ENCODE peak calls at places on chromosomes 3 and 15, in nine cellular contexts. C is pons; D is hepatocyte; F is thyroid gland; R is suprapubic skin; I is ELR; Z is NCI-H2171 treated with DMSO at 0.1 percent for 48 hours; T is fibroblast of mammary gland; U is activated effector memory CD4-positive, alpha-beta T cell treated with Interleukin-2 at 50 U/mL for 16 hours. H is an unnamed sample.

GRCh38 chr3:134941820-134942219 is 146.8 kb downstream of the EPHB1 start:
- DNase-seq in T (no peak), I (no peak), D (no peak), Z (no peak), U (no peak), C (no peak), R (no peak), F (no peak), H (no peak)

GRCh38 chr3:45002680-45003079 is 23.4 kb upstream of the CLEC3B start:
- DNase-seq in I (no peak), C (no peak), U (no peak), F (no peak), T (no peak), D (no peak), R (no peak), Z (peak; percentile 19), H (no peak)

GRCh38 chr15:76903251-76903681 is 1.9 kb downstream of the SCAPER start:
- DNase-seq in C (peak; percentile 49), Z (peak; percentile 23), R (no peak), I (peak; percentile 61), T (peak; percentile 51), D (peak; percentile 36), F (no peak), U (no peak), H (no peak)

GRCh38 chr3:52401551-52401950 is 43.4 kb downstream of the SEMA3G start:
- DNase-seq in U (no peak), F (no peak), I (no peak), D (no peak), T (no peak), R (no peak), Z (no peak), C (no peak), H (no peak)

GRCh38 chr15:91863621-91864255 is 10.2 kb downstream of the SLCO3A1 start:
- DNase-seq in T (no peak), Z (peak; percentile 14), D (no peak), I (no peak), R (no peak), U (no peak), C (no peak), F (no peak), H (no peak)

GRCh38 chr15:84734794-84735479 is 13.5 kb upstream of the ZNF592 start:
- DNase-seq in T (no peak), U (peak; percentile 55), R (no peak), C (peak; percentile 61), F (peak; percentile 80), D (peak; percentile 93), Z (peak; percentile 32), I (peak; percentile 44), H (peak; percentile 68)

GRCh38 chr3:99901200-99901926 is 83.7 kb downstream of the CMSS1 start:
- DNase-seq in U (no peak), F (no peak), R (no peak), C (no peak), Z (peak; percentile 13), I (peak; percentile 98), T (peak; percentile 92), D (peak; percentile 33), H (no peak)

GRCh38 chr3:192188218-192188835 is 539.0 kb downstream of the FGF12 start:
- DNase-seq in D (peak; percentile 81), U (no peak), Z (peak; percentile 61), I (peak; percentile 65), C (peak; percentile 52), F (peak; percentile 77), R (no peak), T (peak; percentile 55), H (peak; percentile 80)

GRCh38 chr3:108183178-108183577 is 39.0 kb downstream of the IFT57 start:
- DNase-seq in T (peak; percentile 60), C (no peak), Z (no peak), D (no peak), R (no peak), U (no peak), F (no peak), I (peak; percentile 71), H (no peak)

GRCh38 chr15:36608166-36608565 is 28.7 kb downstream of the CDIN1 start:
- DNase-seq in F (no peak), T (no peak), I (peak; percentile 58), C (no peak), R (no peak), Z (no peak), U (no peak), D (no peak), H (no peak)

GRCh38 chr15:61396235-61396927 is 167.3 kb upstream of the RORA start:
- DNase-seq in U (no peak), C (no peak), T (peak; percentile 3), Z (no peak), D (no peak), I (no peak), R (no peak), F (no peak), H (no peak)

GRCh38 chr3:5376761-5377160 is 189.3 kb downstream of the EDEM1 start:
- DNase-seq in U (no peak), T (no peak), R (no peak), F (no peak), D (peak; percentile 84), I (no peak), Z (no peak), C (no peak), H (no peak)

GRCh38 chr3:71581981-71582611 is 1.4 kb downstream of the FOXP1 start:
- DNase-seq in D (peak; percentile 65), U (peak; percentile 5), C (peak; percentile 45), I (peak; percentile 54), R (peak; percentile 79), F (peak; percentile 76), T (no peak), Z (peak; percentile 55), H (peak; percentile 52)

GRCh38 chr15:101545548-101546505 is 56.3 kb upstream of the PCSK6 start:
- DNase-seq in Z (no peak), R (no peak), C (no peak), D (no peak), I (no peak), F (no peak), T (no peak), U (no peak), H (no peak)

GRCh38 chr3:76403556-76403955 is 618.2 kb upstream of the ZNF717 start:
- DNase-seq in C (no peak), I (peak; percentile 37), T (peak; percentile 3), D (no peak), F (no peak), R (no peak), U (no peak), Z (peak; percentile 9), H (no peak)

GRCh38 chr3:48140284-48140683 is 47.9 kb downstream of the CDC25A start:
- DNase-seq in T (no peak), F (no peak), R (no peak), D (no peak), Z (peak; percentile 2), I (no peak), U (no peak), C (no peak), H (no peak)

GRCh38 chr3:127019449-127019848 is 36.5 kb downstream of the PLXNA1 start:
- DNase-seq in T (peak; percentile 16), F (no peak), Z (no peak), D (no peak), C (no peak), I (peak; percentile 63), R (no peak), U (no peak), H (no peak)

GRCh38 chr15:36053746-36054145 is 507.8 kb upstream of the DPH6 start:
- DNase-seq in C (no peak), D (no peak), Z (no peak), T (no peak), U (no peak), I (peak; percentile 3), F (no peak), R (no peak), H (no peak)

GRCh38 chr3:49906004-49906860 is 2.6 kb upstream of the MST1R start:
- DNase-seq in Z (peak; percentile 38), C (peak; percentile 22), F (peak; percentile 52), D (peak; percentile 75), I (peak; percentile 66), R (no peak), T (peak; percentile 31), U (peak; percentile 25), H (peak; percentile 55)

GRCh38 chr3:112623213-112623612 is 17.7 kb downstream of the CCDC80 start:
- DNase-seq in T (no peak), U (no peak), Z (no peak), F (no peak), C (no peak), D (no peak), R (no peak), I (no peak), H (no peak)

GRCh38 chr15:31280037-31280830 is 46.4 kb upstream of the KLF13 start:
- DNase-seq in U (no peak), F (peak; percentile 79), Z (peak; percentile 99), C (peak; percentile 98), I (no peak), D (no peak), R (peak; percentile 72), T (no peak), H (peak; percentile 51)

GRCh38 chr3:149542375-149543312 is 68.1 kb downstream of the TM4SF4 start:
- DNase-seq in R (no peak), Z (no peak), F (no peak), T (no peak), U (no peak), I (peak; percentile 34), C (no peak), D (peak; percentile 31), H (peak; percentile 17)

GRCh38 chr3:171994646-171995441 is 44.5 kb upstream of the FNDC3B start:
- DNase-seq in R (no peak), F (no peak), T (peak; percentile 94), D (peak; percentile 19), Z (no peak), U (no peak), C (no peak), I (peak; percentile 87), H (no peak)

GRCh38 chr15:75673426-75674247 is 25.9 kb downstream of the SNX33 start:
- DNase-seq in R (no peak), F (peak; percentile 86), I (peak; percentile 83), D (peak; percentile 77), T (peak; percentile 88), U (no peak), C (no peak), Z (no peak), H (peak; percentile 44)

GRCh38 chr3:186236357-186237020 is 125.5 kb downstream of the DGKG start:
- DNase-seq in Z (no peak), D (no peak), C (no peak), F (peak; percentile 77), R (no peak), T (no peak), I (no peak), U (no peak), H (no peak)

GRCh38 chr15:48555244-48555804 is 90.2 kb downstream of the FBN1 start:
- DNase-seq in I (peak; percentile 92), U (no peak), C (no peak), D (peak; percentile 43), F (no peak), Z (no peak), R (no peak), T (peak; percentile 81), H (no peak)

GRCh38 chr3:71111784-71112440 is 471.6 kb downstream of the FOXP1 start:
- DNase-seq in I (peak; percentile 96), F (no peak), U (no peak), T (peak; percentile 97), C (no peak), Z (no peak), R (no peak), D (no peak), H (no peak)

GRCh38 chr3:112654979-112655378 is 14.0 kb upstream of the CCDC80 start:
- DNase-seq in Z (peak; percentile 16), C (no peak), R (no peak), F (no peak), I (no peak), D (no peak), U (no peak), T (no peak), H (no peak)

GRCh38 chr15:95715116-95715888 is 615.2 kb upstream of the NR2F2 start:
- DNase-seq in D (no peak), C (no peak), R (no peak), F (no peak), Z (no peak), I (no peak), U (no peak), T (no peak), H (no peak)

GRCh38 chr3:161475905-161476304 is 20.7 kb upstream of the OTOL1 start:
- DNase-seq in U (no peak), C (peak; percentile 53), T (peak; percentile 46), I (peak; percentile 37), Z (no peak), R (no peak), F (no peak), D (peak; percentile 26), H (no peak)

GRCh38 chr3:194364652-194365434 is 4.7 kb downstream of the LRRC15 start:
- DNase-seq in F (peak; percentile 54), T (peak; percentile 87), U (no peak), C (no peak), Z (peak; percentile 56), D (peak; percentile 44), I (peak; percentile 39), R (no peak), H (peak; percentile 31)

H was measured in body of pancreas.